ENCODE peak calls at places on chromosomes 4 and X, in six cellular contexts. One of them, this sample, is unnamed.

GRCh38 chr4:156227321-156227720 is 273.7 kb upstream of the CTSO start:
- DNase-seq in fibroblast of lung: no peak
- DNase-seq in activated CD4-positive, alpha-beta T cell treated with anti-CD3 and anti-CD28 coated beads, Interleukin-2, amount 10 ng/mL, durations not matched to agents 24 days and 14 days: no peak
- DNase-seq in adrenal gland: no peak
- DNase-seq in activated T-helper 1 cell treated with anti-CD3 and anti-CD28 coated beads, Interleukin-2, amount 50 U/mL, for 16 hours: no peak
- DNase-seq in hypothalamus: no peak
- DNase-seq in this sample: no peak

GRCh38 chr4:180664766-180665368 is 1578.3 kb upstream of the TENM3 start:
- DNase-seq in activated T-helper 1 cell treated with anti-CD3 and anti-CD28 coated beads, Interleukin-2, amount 50 U/mL, for 16 hours: no peak
- DNase-seq in hypothalamus: peak
- DNase-seq in fibroblast of lung: peak
- DNase-seq in activated CD4-positive, alpha-beta T cell treated with anti-CD3 and anti-CD28 coated beads, Interleukin-2, amount 10 ng/mL, durations not matched to agents 24 days and 14 days: peak
- DNase-seq in adrenal gland: peak
- DNase-seq in this sample: no peak

GRCh38 chr4:7073059-7073458 is 5.2 kb upstream of the GRPEL1 start:
- DNase-seq in activated T-helper 1 cell treated with anti-CD3 and anti-CD28 coated beads, Interleukin-2, amount 50 U/mL, for 16 hours: no peak
- DNase-seq in fibroblast of lung: no peak
- DNase-seq in hypothalamus: no peak
- DNase-seq in activated CD4-positive, alpha-beta T cell treated with anti-CD3 and anti-CD28 coated beads, Interleukin-2, amount 10 ng/mL, durations not matched to agents 24 days and 14 days: peak
- DNase-seq in adrenal gland: no peak
- DNase-seq in this sample: no peak

GRCh38 chr4:73777612-73778011 is 37.2 kb downstream of the CXCL8 start:
- DNase-seq in activated T-helper 1 cell treated with anti-CD3 and anti-CD28 coated beads, Interleukin-2, amount 50 U/mL, for 16 hours: no peak
- DNase-seq in hypothalamus: no peak
- DNase-seq in activated CD4-positive, alpha-beta T cell treated with anti-CD3 and anti-CD28 coated beads, Interleukin-2, amount 10 ng/mL, durations not matched to agents 24 days and 14 days: no peak
- DNase-seq in adrenal gland: no peak
- DNase-seq in fibroblast of lung: peak
- DNase-seq in this sample: no peak

GRCh38 chr4:33067221-33067620 is 2347.1 kb downstream of the PCDH7 start:
- DNase-seq in activated T-helper 1 cell treated with anti-CD3 and anti-CD28 coated beads, Interleukin-2, amount 50 U/mL, for 16 hours: no peak
- DNase-seq in fibroblast of lung: no peak
- DNase-seq in activated CD4-positive, alpha-beta T cell treated with anti-CD3 and anti-CD28 coated beads, Interleukin-2, amount 10 ng/mL, durations not matched to agents 24 days and 14 days: no peak
- DNase-seq in adrenal gland: no peak
- DNase-seq in hypothalamus: no peak
- DNase-seq in this sample: no peak

GRCh38 chr4:185244763-185245162 is 35.4 kb downstream of the SNX25 start:
- DNase-seq in activated CD4-positive, alpha-beta T cell treated with anti-CD3 and anti-CD28 coated beads, Interleukin-2, amount 10 ng/mL, durations not matched to agents 24 days and 14 days: no peak
- DNase-seq in hypothalamus: no peak
- DNase-seq in adrenal gland: no peak
- DNase-seq in fibroblast of lung: no peak
- DNase-seq in activated T-helper 1 cell treated with anti-CD3 and anti-CD28 coated beads, Interleukin-2, amount 50 U/mL, for 16 hours: no peak
- DNase-seq in this sample: no peak

GRCh38 chrX:154372612-154373022 is 1.8 kb downstream of the FLNA start:
- DNase-seq in activated CD4-positive, alpha-beta T cell treated with anti-CD3 and anti-CD28 coated beads, Interleukin-2, amount 10 ng/mL, durations not matched to agents 24 days and 14 days: peak
- DNase-seq in hypothalamus: no peak
- DNase-seq in adrenal gland: no peak
- DNase-seq in activated T-helper 1 cell treated with anti-CD3 and anti-CD28 coated beads, Interleukin-2, amount 50 U/mL, for 16 hours: no peak
- DNase-seq in fibroblast of lung: peak
- DNase-seq in this sample: no peak

GRCh38 chr4:46254788-46255187 is 130.9 kb upstream of the GABRG1 start:
- DNase-seq in hypothalamus: no peak
- DNase-seq in activated CD4-positive, alpha-beta T cell treated with anti-CD3 and anti-CD28 coated beads, Interleukin-2, amount 10 ng/mL, durations not matched to agents 24 days and 14 days: no peak
- DNase-seq in adrenal gland: no peak
- DNase-seq in activated T-helper 1 cell treated with anti-CD3 and anti-CD28 coated beads, Interleukin-2, amount 50 U/mL, for 16 hours: no peak
- DNase-seq in fibroblast of lung: peak
- DNase-seq in this sample: no peak

This sample was measured in posterior cingulate gyrus.